ENCODE peak calls at places on chromosomes 4 and X, in nine cellular contexts. B, J, T, P, O, N, W, D and Q are unnamed samples.
A peak's percentile ranks its signal among the peaks of the same experiment; 100 is the strongest.

GRCh38 chrX:74015379-74016019 is 288.5 kb upstream of the ZCCHC13 start:
- DNase-seq in J (peak; percentile 50), B (peak; percentile 0), W (peak; percentile 8), N (peak; percentile 70), T (peak; percentile 30), P (peak; percentile 73), D (peak; percentile 56), O (peak; percentile 41), Q (peak; percentile 76)

GRCh38 chrX:151870603-151871002 is 42.1 kb upstream of the MAGEA4 start:
- DNase-seq in P (no peak), W (no peak), O (no peak), T (peak; percentile 63), N (no peak), B (no peak), D (no peak), J (no peak), Q (no peak)

GRCh38 chr4:53629296-53629695 is 38.0 kb upstream of the LNX1 start:
- DNase-seq in W (no peak), J (no peak), O (no peak), T (no peak), N (no peak), B (no peak), P (no peak), D (no peak), Q (no peak)

GRCh38 chrX:40646489-40647306 is 663 bp downstream of the CXorf38 start:
- DNase-seq in P (peak; percentile 42), T (peak; percentile 39), W (no peak), J (peak; percentile 6), O (peak; percentile 9), B (no peak), N (peak; percentile 2), D (peak; percentile 20), Q (peak; percentile 66)

GRCh38 chrX:14029039-14029424 is 660 bp downstream of the GEMIN8 start:
- DNase-seq in N (peak; percentile 61), T (no peak), B (no peak), J (no peak), D (no peak), O (no peak), W (no peak), P (no peak), Q (no peak)

GRCh38 chr4:7985072-7985471 is 45.4 kb upstream of the AFAP1 start:
- DNase-seq in J (no peak), N (no peak), O (no peak), D (no peak), B (no peak), T (no peak), P (no peak), W (no peak), Q (no peak)

GRCh38 chr4:111454961-111455360 is 690.3 kb upstream of the FAM241A start:
- DNase-seq in W (no peak), O (no peak), P (no peak), N (no peak), B (no peak), J (no peak), D (no peak), T (no peak), Q (no peak)

GRCh38 chrX:117327306-117327705 is 789.3 kb downstream of the KLHL13 start:
- DNase-seq in D (no peak), T (no peak), W (no peak), J (no peak), B (no peak), N (no peak), P (no peak), O (no peak), Q (no peak)

GRCh38 chrX:110397353-110397752 is 38.7 kb downstream of the RTL9 start:
- DNase-seq in D (no peak), J (no peak), T (no peak), O (no peak), N (no peak), B (no peak), P (no peak), W (no peak), Q (no peak)

GRCh38 chrX:114221445-114221844 is 362.4 kb upstream of the HTR2C start:
- DNase-seq in W (no peak), B (no peak), D (no peak), P (no peak), N (no peak), O (no peak), T (no peak), J (no peak), Q (no peak)

GRCh38 chr4:151000747-151001429 is 14.2 kb downstream of the LRBA start:
- DNase-seq in D (no peak), N (no peak), B (no peak), P (no peak), J (no peak), O (no peak), W (no peak), T (no peak), Q (no peak)

GRCh38 chr4:33111106-33111505 is 2390.9 kb downstream of the PCDH7 start:
- DNase-seq in P (no peak), O (no peak), T (no peak), W (no peak), N (no peak), B (no peak), D (no peak), J (no peak), Q (no peak)

GRCh38 chr4:148776944-148777343 is 334.7 kb upstream of the NR3C2 start:
- DNase-seq in N (no peak), B (no peak), D (no peak), P (no peak), O (no peak), J (no peak), T (no peak), W (no peak), Q (no peak)

GRCh38 chr4:105741548-105741947 is 33.0 kb downstream of the GSTCD start:
- DNase-seq in B (no peak), J (no peak), D (no peak), N (no peak), O (no peak), T (no peak), W (no peak), P (no peak), Q (no peak)